ENCODE peak calls at places on chromosome 21, in five cellular contexts. One of them, this sample, is unnamed.

GRCh38 chr21:29152936-29153335 is 22.5 kb downstream of the MAP3K7CL start:
- DNase-seq in spleen: no peak
- DNase-seq in HCT116: no peak
- DNase-seq in lower leg skin: no peak
- DNase-seq in heart left ventricle: no peak
- DNase-seq in this sample: no peak

GRCh38 chr21:42425603-42425985 is 21.9 kb downstream of the UBASH3A start:
- DNase-seq in spleen: no peak
- DNase-seq in lower leg skin: no peak
- DNase-seq in heart left ventricle: no peak
- DNase-seq in HCT116: no peak
- DNase-seq in this sample: no peak

GRCh38 chr21:26171310-26172100 is 935 bp upstream of the APP start:
- DNase-seq in HCT116: no peak
- DNase-seq in lower leg skin: no peak
- DNase-seq in spleen: no peak
- DNase-seq in heart left ventricle: peak; percentile 18
- DNase-seq in this sample: no peak

GRCh38 chr21:45555557-45556301 is 13.5 kb upstream of the SLC19A1 start:
- DNase-seq in HCT116: peak; percentile 88
- DNase-seq in heart left ventricle: no peak
- DNase-seq in lower leg skin: no peak
- DNase-seq in spleen: peak; percentile 95
- DNase-seq in this sample: no peak

GRCh38 chr21:43893536-43894205 is 28.6 kb downstream of the AGPAT3 start:
- DNase-seq in spleen: peak; percentile 79
- DNase-seq in HCT116: no peak
- DNase-seq in heart left ventricle: no peak
- DNase-seq in lower leg skin: no peak
- DNase-seq in this sample: no peak

GRCh38 chr21:33308586-33309490 is 15.9 kb upstream of the IFNAR1 start:
- DNase-seq in heart left ventricle: no peak
- DNase-seq in HCT116: no peak
- DNase-seq in lower leg skin: no peak
- DNase-seq in spleen: no peak
- DNase-seq in this sample: no peak

GRCh38 chr21:42460391-42461184 is 35.4 kb downstream of the RSPH1 start:
- DNase-seq in spleen: peak; percentile 82
- DNase-seq in HCT116: no peak
- DNase-seq in lower leg skin: no peak
- DNase-seq in heart left ventricle: no peak
- DNase-seq in this sample: no peak

GRCh38 chr21:45332981-45333582 is 45.4 kb upstream of the POFUT2 start:
- DNase-seq in heart left ventricle: no peak
- DNase-seq in lower leg skin: no peak
- DNase-seq in HCT116: no peak
- DNase-seq in spleen: peak; percentile 67
- DNase-seq in this sample: no peak

GRCh38 chr21:45421846-45422775 is 17.1 kb downstream of the COL18A1 start:
- DNase-seq in lower leg skin: no peak
- DNase-seq in HCT116: no peak
- DNase-seq in heart left ventricle: peak; percentile 16
- DNase-seq in spleen: peak; percentile 63
- DNase-seq in this sample: no peak

GRCh38 chr21:29346771-29347170 is 48.0 kb downstream of the BACH1 start:
- DNase-seq in heart left ventricle: no peak
- DNase-seq in HCT116: no peak
- DNase-seq in lower leg skin: no peak
- DNase-seq in spleen: no peak
- DNase-seq in this sample: no peak

GRCh38 chr21:46080171-46081021 is 17.5 kb upstream of the COL6A2 start:
- DNase-seq in spleen: peak; percentile 71
- DNase-seq in heart left ventricle: peak; percentile 66
- DNase-seq in HCT116: no peak
- DNase-seq in lower leg skin: peak; percentile 32
- DNase-seq in this sample: no peak

GRCh38 chr21:31870472-31870871 is 2.3 kb upstream of the HUNK start:
- DNase-seq in lower leg skin: no peak
- DNase-seq in HCT116: no peak
- DNase-seq in spleen: no peak
- DNase-seq in heart left ventricle: no peak
- DNase-seq in this sample: no peak

GRCh38 chr21:43333301-43334062 is 93.4 kb downstream of the SIK1 start:
- DNase-seq in HCT116: no peak
- DNase-seq in lower leg skin: no peak
- DNase-seq in spleen: no peak
- DNase-seq in heart left ventricle: peak; percentile 52
- DNase-seq in this sample: no peak

GRCh38 chr21:43646550-43647260 is 12.6 kb downstream of the HSF2BP start:
- DNase-seq in heart left ventricle: peak; percentile 90
- DNase-seq in HCT116: peak; percentile 88
- DNase-seq in spleen: peak; percentile 95
- DNase-seq in lower leg skin: peak; percentile 92
- DNase-seq in this sample: peak; percentile 90

GRCh38 chr21:43667191-43667904 is 8.0 kb downstream of the RRP1B start:
- DNase-seq in HCT116: no peak
- DNase-seq in lower leg skin: no peak
- DNase-seq in heart left ventricle: no peak
- DNase-seq in spleen: no peak
- DNase-seq in this sample: no peak

GRCh38 chr21:45507888-45508508 is 34.2 kb downstream of the SLC19A1 start:
- DNase-seq in HCT116: no peak
- DNase-seq in spleen: peak; percentile 23
- DNase-seq in lower leg skin: no peak
- DNase-seq in heart left ventricle: no peak
- DNase-seq in this sample: no peak

GRCh38 chr21:19420607-19421006 is 1017.0 kb upstream of the TMPRSS15 start:
- DNase-seq in HCT116: no peak
- DNase-seq in heart left ventricle: no peak
- DNase-seq in spleen: no peak
- DNase-seq in lower leg skin: no peak
- DNase-seq in this sample: no peak

GRCh38 chr21:45506241-45506817 is 35.9 kb downstream of the SLC19A1 start:
- DNase-seq in HCT116: no peak
- DNase-seq in heart left ventricle: no peak
- DNase-seq in lower leg skin: no peak
- DNase-seq in spleen: peak; percentile 65
- DNase-seq in this sample: no peak

GRCh38 chr21:26835027-26835713 is 10.0 kb downstream of the ADAMTS1 start:
- DNase-seq in spleen: no peak
- DNase-seq in HCT116: no peak
- DNase-seq in heart left ventricle: peak; percentile 29
- DNase-seq in lower leg skin: no peak
- DNase-seq in this sample: no peak

GRCh38 chr21:14683021-14683420 is 136.9 kb upstream of the SAMSN1 start:
- DNase-seq in lower leg skin: no peak
- DNase-seq in heart left ventricle: no peak
- DNase-seq in spleen: no peak
- DNase-seq in HCT116: no peak
- DNase-seq in this sample: no peak

GRCh38 chr21:44427241-44428120 is 27.8 kb upstream of the LRRC3 start:
- DNase-seq in HCT116: no peak
- DNase-seq in heart left ventricle: no peak
- DNase-seq in spleen: peak; percentile 74
- DNase-seq in lower leg skin: no peak
- DNase-seq in this sample: no peak

GRCh38 chr21:44931137-44931500 is 8.7 kb upstream of the SLX9 start:
- DNase-seq in heart left ventricle: no peak
- DNase-seq in spleen: peak; percentile 94
- DNase-seq in lower leg skin: no peak
- DNase-seq in HCT116: no peak
- DNase-seq in this sample: no peak

GRCh38 chr21:42513151-42513984 is at the start of gene SLC37A1:
- DNase-seq in HCT116: no peak
- DNase-seq in heart left ventricle: no peak
- DNase-seq in lower leg skin: no peak
- DNase-seq in spleen: peak; percentile 90
- DNase-seq in this sample: no peak

GRCh38 chr21:41967708-41968107 is 13.9 kb upstream of the C2CD2 start:
- DNase-seq in lower leg skin: no peak
- DNase-seq in heart left ventricle: no peak
- DNase-seq in spleen: peak; percentile 56
- DNase-seq in HCT116: no peak
- DNase-seq in this sample: no peak

GRCh38 chr21:42414928-42415769 is 11.4 kb downstream of the UBASH3A start:
- DNase-seq in HCT116: peak; percentile 63
- DNase-seq in spleen: peak; percentile 85
- DNase-seq in heart left ventricle: no peak
- DNase-seq in lower leg skin: no peak
- DNase-seq in this sample: no peak

GRCh38 chr21:15841856-15842564 is 112.2 kb downstream of the USP25 start:
- DNase-seq in lower leg skin: no peak
- DNase-seq in HCT116: no peak
- DNase-seq in heart left ventricle: no peak
- DNase-seq in spleen: no peak
- DNase-seq in this sample: no peak

GRCh38 chr21:27564684-27565280 is 597.9 kb upstream of the ADAMTS5 start:
- DNase-seq in heart left ventricle: peak; percentile 40
- DNase-seq in HCT116: no peak
- DNase-seq in lower leg skin: no peak
- DNase-seq in spleen: no peak
- DNase-seq in this sample: peak; percentile 53

GRCh38 chr21:30072496-30072895 is 94.1 kb downstream of the CLDN17 start:
- DNase-seq in HCT116: no peak
- DNase-seq in lower leg skin: no peak
- DNase-seq in spleen: no peak
- DNase-seq in heart left ventricle: no peak
- DNase-seq in this sample: no peak

GRCh38 chr21:45607021-45607921 is 36.3 kb upstream of the PCBP3 start:
- DNase-seq in heart left ventricle: no peak
- DNase-seq in spleen: no peak
- DNase-seq in lower leg skin: no peak
- DNase-seq in HCT116: no peak
- DNase-seq in this sample: no peak

GRCh38 chr21:22791986-22792560 is 1793.9 kb downstream of the NCAM2 start:
- DNase-seq in lower leg skin: no peak
- DNase-seq in HCT116: no peak
- DNase-seq in heart left ventricle: no peak
- DNase-seq in spleen: no peak
- DNase-seq in this sample: no peak

DNA sequence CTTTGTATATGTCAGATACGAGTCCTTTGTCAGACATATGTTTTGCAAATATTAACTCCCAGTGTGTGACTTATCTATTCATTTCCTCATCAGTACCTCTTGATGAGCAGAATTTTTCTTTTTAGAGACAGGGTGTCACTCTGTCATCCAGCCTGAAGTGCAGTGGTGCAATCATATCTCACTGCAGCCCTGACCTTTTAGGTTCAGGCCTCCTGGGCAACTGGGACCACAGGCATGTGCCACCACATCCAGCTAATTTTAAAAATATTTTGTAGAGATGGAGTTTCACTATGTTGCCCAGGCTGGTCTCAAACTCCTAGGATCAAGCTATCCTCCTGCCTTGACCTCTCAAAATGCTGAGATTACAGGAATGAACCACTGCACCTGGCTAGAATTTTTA is 93.0 kb downstream of the HLCS start:
- DNase-seq in heart left ventricle: no peak
- DNase-seq in HCT116: no peak
- DNase-seq in lower leg skin: no peak
- DNase-seq in spleen: no peak
- DNase-seq in this sample: no peak
- TF ChIP-seq POLR2A in heart left ventricle: no peak
- TF ChIP-seq POLR2A in HCT116: no peak
- TF ChIP-seq POLR2A in lower leg skin: no peak
- TF ChIP-seq POLR2A in spleen: no peak
- TF ChIP-seq POLR2A in this sample: no peak

GRCh38 chr21:34535886-34536285 is 23.9 kb upstream of the KCNE1 start:
- DNase-seq in lower leg skin: no peak
- DNase-seq in HCT116: no peak
- DNase-seq in spleen: no peak
- DNase-seq in heart left ventricle: no peak
- DNase-seq in this sample: no peak
- TF ChIP-seq POLR2A in lower leg skin: no peak
- TF ChIP-seq POLR2A in HCT116: no peak
- TF ChIP-seq POLR2A in spleen: no peak
- TF ChIP-seq POLR2A in heart left ventricle: no peak
- TF ChIP-seq POLR2A in this sample: no peak

DNA sequence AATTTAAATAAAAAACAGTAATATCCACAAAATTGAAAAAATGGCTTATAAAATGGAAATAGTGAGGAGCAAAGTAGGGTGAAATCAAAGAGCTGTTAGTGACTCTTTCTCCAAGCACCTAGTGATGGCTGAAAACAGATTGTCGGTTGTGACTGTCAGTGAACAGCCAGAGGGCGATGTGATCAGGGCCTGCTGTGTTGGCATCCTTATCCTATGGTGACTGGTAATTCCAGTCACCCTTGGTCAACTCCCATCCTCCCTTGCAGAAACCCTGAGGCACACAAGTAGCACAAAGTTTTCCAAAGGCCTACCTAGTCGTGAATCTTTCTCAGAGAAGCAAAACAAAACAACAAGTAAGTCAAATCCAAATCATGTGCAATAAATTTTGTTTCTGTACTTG is 599.8 kb upstream of the CXADR start:
- DNase-seq in lower leg skin: no peak
- DNase-seq in HCT116: no peak
- DNase-seq in heart left ventricle: no peak
- DNase-seq in spleen: no peak
- DNase-seq in this sample: no peak
- TF ChIP-seq POLR2A in lower leg skin: no peak
- TF ChIP-seq POLR2A in HCT116: no peak
- TF ChIP-seq POLR2A in heart left ventricle: no peak
- TF ChIP-seq POLR2A in spleen: no peak
- TF ChIP-seq POLR2A in this sample: no peak

GRCh38 chr21:37527716-37528115 is 161.1 kb downstream of the DYRK1A start:
- DNase-seq in heart left ventricle: no peak
- DNase-seq in lower leg skin: no peak
- DNase-seq in HCT116: no peak
- DNase-seq in spleen: no peak
- DNase-seq in this sample: no peak

GRCh38 chr21:37525810-37526209 is 159.2 kb downstream of the DYRK1A start:
- DNase-seq in lower leg skin: no peak
- DNase-seq in heart left ventricle: no peak
- DNase-seq in HCT116: no peak
- DNase-seq in spleen: no peak
- DNase-seq in this sample: no peak

GRCh38 chr21:37529649-37530048 is 163.1 kb downstream of the DYRK1A start:
- DNase-seq in spleen: no peak
- DNase-seq in lower leg skin: no peak
- DNase-seq in HCT116: no peak
- DNase-seq in heart left ventricle: no peak
- DNase-seq in this sample: no peak

GRCh38 chr21:37528150-37528937 is 161.8 kb downstream of the DYRK1A start:
- DNase-seq in spleen: no peak
- DNase-seq in lower leg skin: no peak
- DNase-seq in heart left ventricle: no peak
- DNase-seq in HCT116: no peak
- DNase-seq in this sample: no peak

DNA sequence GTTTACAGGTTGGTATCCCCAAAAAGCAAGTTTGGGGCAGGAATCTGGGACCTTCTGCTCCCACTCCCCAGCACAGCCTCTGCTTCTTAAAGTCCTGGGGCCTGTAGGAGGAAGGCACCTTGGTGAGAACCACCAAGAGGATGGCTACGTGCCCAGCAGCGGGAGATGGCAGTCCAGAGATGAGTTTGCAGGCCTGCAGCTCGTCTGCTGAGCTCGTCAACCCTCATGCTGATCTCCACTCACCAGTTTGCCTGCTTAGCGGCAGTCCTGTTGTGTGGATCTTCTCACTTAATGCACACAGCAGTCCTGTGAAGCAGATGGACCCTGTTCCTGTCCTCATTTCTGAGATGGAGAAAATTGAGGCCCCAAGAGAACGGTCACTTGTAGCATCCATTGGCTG is 160.5 kb downstream of the DYRK1A start:
- DNase-seq in spleen: no peak
- DNase-seq in lower leg skin: no peak
- DNase-seq in heart left ventricle: no peak
- DNase-seq in HCT116: no peak
- DNase-seq in this sample: no peak
- TF ChIP-seq POLR2A in spleen: no peak
- TF ChIP-seq POLR2A in lower leg skin: no peak
- TF ChIP-seq POLR2A in heart left ventricle: no peak
- TF ChIP-seq POLR2A in HCT116: no peak
- TF ChIP-seq POLR2A in this sample: no peak

This sample was measured in tibial nerve.